ENCODE peak calls at places on chromosomes 4 and X, in eight cellular contexts. One of them, this sample, is unnamed.

GRCh38 chr4:68342139-68342538 is 7.8 kb downstream of the YTHDC1 start:
- DNase-seq in fibroblast of lung: peak; percentile 67
- DNase-seq in stimulated activated naive B cell treated with anti-CD40 and anti-IgM and Interleukin-4, amounts not matched to agents 10 μg/mL and 1 μg/mL and 100 μg/mL, for 72 hours: no peak
- DNase-seq in T follicular helper cell: no peak
- DNase-seq in choroid plexus epithelial cell: peak; percentile 90
- DNase-seq in activated CD4-positive, CD25-positive, alpha-beta regulatory T cell treated with anti-CD3 and anti-CD28 coated beads, Interleukin-2, amount 50 U/mL, for 72 hours: no peak
- DNase-seq in NB4: no peak
- DNase-seq in astrocyte of the hippocampus: peak; percentile 61
- DNase-seq in this sample: no peak

GRCh38 chr4:185086053-185086452 is 57.0 kb upstream of the SLC25A4 start:
- DNase-seq in fibroblast of lung: no peak
- DNase-seq in stimulated activated naive B cell treated with anti-CD40 and anti-IgM and Interleukin-4, amounts not matched to agents 10 μg/mL and 1 μg/mL and 100 μg/mL, for 72 hours: no peak
- DNase-seq in T follicular helper cell: no peak
- DNase-seq in choroid plexus epithelial cell: no peak
- DNase-seq in activated CD4-positive, CD25-positive, alpha-beta regulatory T cell treated with anti-CD3 and anti-CD28 coated beads, Interleukin-2, amount 50 U/mL, for 72 hours: no peak
- DNase-seq in NB4: peak; percentile 14
- DNase-seq in astrocyte of the hippocampus: no peak
- DNase-seq in this sample: no peak

GRCh38 chrX:154534526-154535322 is 11.9 kb downstream of the G6PD start:
- DNase-seq in fibroblast of lung: peak; percentile 70
- DNase-seq in stimulated activated naive B cell treated with anti-CD40 and anti-IgM and Interleukin-4, amounts not matched to agents 10 μg/mL and 1 μg/mL and 100 μg/mL, for 72 hours: peak; percentile 90
- DNase-seq in T follicular helper cell: peak; percentile 87
- DNase-seq in choroid plexus epithelial cell: peak; percentile 89
- DNase-seq in activated CD4-positive, CD25-positive, alpha-beta regulatory T cell treated with anti-CD3 and anti-CD28 coated beads, Interleukin-2, amount 50 U/mL, for 72 hours: peak; percentile 94
- DNase-seq in NB4: peak; percentile 92
- DNase-seq in astrocyte of the hippocampus: peak; percentile 90
- DNase-seq in this sample: peak; percentile 61

GRCh38 chr4:110589297-110589696 is 33.6 kb downstream of the PITX2 start:
- DNase-seq in fibroblast of lung: no peak
- DNase-seq in stimulated activated naive B cell treated with anti-CD40 and anti-IgM and Interleukin-4, amounts not matched to agents 10 μg/mL and 1 μg/mL and 100 μg/mL, for 72 hours: no peak
- DNase-seq in T follicular helper cell: no peak
- DNase-seq in choroid plexus epithelial cell: peak; percentile 36
- DNase-seq in activated CD4-positive, CD25-positive, alpha-beta regulatory T cell treated with anti-CD3 and anti-CD28 coated beads, Interleukin-2, amount 50 U/mL, for 72 hours: no peak
- DNase-seq in NB4: no peak
- DNase-seq in astrocyte of the hippocampus: no peak
- DNase-seq in this sample: peak; percentile 15

GRCh38 chr4:65825121-65825520 is 154.8 kb upstream of the EPHA5 start:
- DNase-seq in fibroblast of lung: peak; percentile 76
- DNase-seq in stimulated activated naive B cell treated with anti-CD40 and anti-IgM and Interleukin-4, amounts not matched to agents 10 μg/mL and 1 μg/mL and 100 μg/mL, for 72 hours: no peak
- DNase-seq in T follicular helper cell: no peak
- DNase-seq in choroid plexus epithelial cell: peak; percentile 13
- DNase-seq in activated CD4-positive, CD25-positive, alpha-beta regulatory T cell treated with anti-CD3 and anti-CD28 coated beads, Interleukin-2, amount 50 U/mL, for 72 hours: no peak
- DNase-seq in NB4: peak; percentile 1
- DNase-seq in astrocyte of the hippocampus: peak; percentile 4
- DNase-seq in this sample: peak; percentile 86

GRCh38 chrX:43866423-43866822 is 15.8 kb downstream of the MAOB start:
- DNase-seq in fibroblast of lung: no peak
- DNase-seq in stimulated activated naive B cell treated with anti-CD40 and anti-IgM and Interleukin-4, amounts not matched to agents 10 μg/mL and 1 μg/mL and 100 μg/mL, for 72 hours: no peak
- DNase-seq in T follicular helper cell: no peak
- DNase-seq in choroid plexus epithelial cell: no peak
- DNase-seq in activated CD4-positive, CD25-positive, alpha-beta regulatory T cell treated with anti-CD3 and anti-CD28 coated beads, Interleukin-2, amount 50 U/mL, for 72 hours: no peak
- DNase-seq in NB4: no peak
- DNase-seq in astrocyte of the hippocampus: no peak
- DNase-seq in this sample: no peak

GRCh38 chr4:148435654-148436406 is 6.4 kb downstream of the NR3C2 start:
- DNase-seq in fibroblast of lung: no peak
- DNase-seq in stimulated activated naive B cell treated with anti-CD40 and anti-IgM and Interleukin-4, amounts not matched to agents 10 μg/mL and 1 μg/mL and 100 μg/mL, for 72 hours: no peak
- DNase-seq in T follicular helper cell: no peak
- DNase-seq in choroid plexus epithelial cell: no peak
- DNase-seq in activated CD4-positive, CD25-positive, alpha-beta regulatory T cell treated with anti-CD3 and anti-CD28 coated beads, Interleukin-2, amount 50 U/mL, for 72 hours: no peak
- DNase-seq in NB4: no peak
- DNase-seq in astrocyte of the hippocampus: no peak
- DNase-seq in this sample: no peak

GRCh38 chr4:75886104-75886503 is 16.1 kb downstream of the PPEF2 start:
- DNase-seq in fibroblast of lung: no peak
- DNase-seq in stimulated activated naive B cell treated with anti-CD40 and anti-IgM and Interleukin-4, amounts not matched to agents 10 μg/mL and 1 μg/mL and 100 μg/mL, for 72 hours: no peak
- DNase-seq in T follicular helper cell: no peak
- DNase-seq in choroid plexus epithelial cell: no peak
- DNase-seq in activated CD4-positive, CD25-positive, alpha-beta regulatory T cell treated with anti-CD3 and anti-CD28 coated beads, Interleukin-2, amount 50 U/mL, for 72 hours: no peak
- DNase-seq in NB4: no peak
- DNase-seq in astrocyte of the hippocampus: no peak
- DNase-seq in this sample: no peak

GRCh38 chrX:19624754-19625153 is 109.4 kb upstream of the MAP3K15 start:
- DNase-seq in fibroblast of lung: peak; percentile 11
- DNase-seq in stimulated activated naive B cell treated with anti-CD40 and anti-IgM and Interleukin-4, amounts not matched to agents 10 μg/mL and 1 μg/mL and 100 μg/mL, for 72 hours: no peak
- DNase-seq in T follicular helper cell: no peak
- DNase-seq in choroid plexus epithelial cell: no peak
- DNase-seq in activated CD4-positive, CD25-positive, alpha-beta regulatory T cell treated with anti-CD3 and anti-CD28 coated beads, Interleukin-2, amount 50 U/mL, for 72 hours: no peak
- DNase-seq in NB4: no peak
- DNase-seq in astrocyte of the hippocampus: no peak
- DNase-seq in this sample: peak; percentile 1

GRCh38 chrX:39915596-39915995 is 182.2 kb downstream of the BCOR start:
- DNase-seq in fibroblast of lung: no peak
- DNase-seq in stimulated activated naive B cell treated with anti-CD40 and anti-IgM and Interleukin-4, amounts not matched to agents 10 μg/mL and 1 μg/mL and 100 μg/mL, for 72 hours: no peak
- DNase-seq in T follicular helper cell: no peak
- DNase-seq in choroid plexus epithelial cell: no peak
- DNase-seq in activated CD4-positive, CD25-positive, alpha-beta regulatory T cell treated with anti-CD3 and anti-CD28 coated beads, Interleukin-2, amount 50 U/mL, for 72 hours: no peak
- DNase-seq in NB4: no peak
- DNase-seq in astrocyte of the hippocampus: no peak
- DNase-seq in this sample: no peak

GRCh38 chr4:112141366-112142138 is 3.7 kb upstream of the FAM241A start:
- DNase-seq in fibroblast of lung: no peak
- DNase-seq in stimulated activated naive B cell treated with anti-CD40 and anti-IgM and Interleukin-4, amounts not matched to agents 10 μg/mL and 1 μg/mL and 100 μg/mL, for 72 hours: no peak
- DNase-seq in T follicular helper cell: no peak
- DNase-seq in choroid plexus epithelial cell: no peak
- DNase-seq in activated CD4-positive, CD25-positive, alpha-beta regulatory T cell treated with anti-CD3 and anti-CD28 coated beads, Interleukin-2, amount 50 U/mL, for 72 hours: no peak
- DNase-seq in NB4: no peak
- DNase-seq in astrocyte of the hippocampus: no peak
- DNase-seq in this sample: no peak

GRCh38 chr4:84778041-84778440 is 188.4 kb downstream of the WDFY3 start:
- DNase-seq in fibroblast of lung: no peak
- DNase-seq in stimulated activated naive B cell treated with anti-CD40 and anti-IgM and Interleukin-4, amounts not matched to agents 10 μg/mL and 1 μg/mL and 100 μg/mL, for 72 hours: no peak
- DNase-seq in T follicular helper cell: no peak
- DNase-seq in choroid plexus epithelial cell: no peak
- DNase-seq in activated CD4-positive, CD25-positive, alpha-beta regulatory T cell treated with anti-CD3 and anti-CD28 coated beads, Interleukin-2, amount 50 U/mL, for 72 hours: no peak
- DNase-seq in NB4: no peak
- DNase-seq in astrocyte of the hippocampus: no peak
- DNase-seq in this sample: no peak

GRCh38 chr4:112102875-112103370 is 42.3 kb upstream of the FAM241A start:
- DNase-seq in fibroblast of lung: no peak
- DNase-seq in stimulated activated naive B cell treated with anti-CD40 and anti-IgM and Interleukin-4, amounts not matched to agents 10 μg/mL and 1 μg/mL and 100 μg/mL, for 72 hours: no peak
- DNase-seq in T follicular helper cell: no peak
- DNase-seq in choroid plexus epithelial cell: no peak
- DNase-seq in activated CD4-positive, CD25-positive, alpha-beta regulatory T cell treated with anti-CD3 and anti-CD28 coated beads, Interleukin-2, amount 50 U/mL, for 72 hours: no peak
- DNase-seq in NB4: no peak
- DNase-seq in astrocyte of the hippocampus: no peak
- DNase-seq in this sample: no peak

GRCh38 chr4:108384544-108384943 is 215.8 kb upstream of the LEF1 start:
- DNase-seq in fibroblast of lung: no peak
- DNase-seq in stimulated activated naive B cell treated with anti-CD40 and anti-IgM and Interleukin-4, amounts not matched to agents 10 μg/mL and 1 μg/mL and 100 μg/mL, for 72 hours: no peak
- DNase-seq in T follicular helper cell: no peak
- DNase-seq in choroid plexus epithelial cell: no peak
- DNase-seq in activated CD4-positive, CD25-positive, alpha-beta regulatory T cell treated with anti-CD3 and anti-CD28 coated beads, Interleukin-2, amount 50 U/mL, for 72 hours: no peak
- DNase-seq in NB4: no peak
- DNase-seq in astrocyte of the hippocampus: no peak
- DNase-seq in this sample: no peak

GRCh38 chrX:80573275-80573674 is 153.0 kb downstream of the TENT5D start:
- DNase-seq in fibroblast of lung: no peak
- DNase-seq in stimulated activated naive B cell treated with anti-CD40 and anti-IgM and Interleukin-4, amounts not matched to agents 10 μg/mL and 1 μg/mL and 100 μg/mL, for 72 hours: no peak
- DNase-seq in T follicular helper cell: no peak
- DNase-seq in choroid plexus epithelial cell: no peak
- DNase-seq in activated CD4-positive, CD25-positive, alpha-beta regulatory T cell treated with anti-CD3 and anti-CD28 coated beads, Interleukin-2, amount 50 U/mL, for 72 hours: no peak
- DNase-seq in NB4: no peak
- DNase-seq in astrocyte of the hippocampus: no peak
- DNase-seq in this sample: no peak

GRCh38 chr4:72377491-72378194 is 191.4 kb downstream of the ADAMTS3 start:
- DNase-seq in fibroblast of lung: peak; percentile 75
- DNase-seq in stimulated activated naive B cell treated with anti-CD40 and anti-IgM and Interleukin-4, amounts not matched to agents 10 μg/mL and 1 μg/mL and 100 μg/mL, for 72 hours: no peak
- DNase-seq in T follicular helper cell: no peak
- DNase-seq in choroid plexus epithelial cell: peak; percentile 36
- DNase-seq in activated CD4-positive, CD25-positive, alpha-beta regulatory T cell treated with anti-CD3 and anti-CD28 coated beads, Interleukin-2, amount 50 U/mL, for 72 hours: no peak
- DNase-seq in NB4: no peak
- DNase-seq in astrocyte of the hippocampus: peak; percentile 30
- DNase-seq in this sample: no peak

GRCh38 chr4:86307432-86307831 is 52.4 kb downstream of the MAPK10 start:
- DNase-seq in fibroblast of lung: peak; percentile 36
- DNase-seq in stimulated activated naive B cell treated with anti-CD40 and anti-IgM and Interleukin-4, amounts not matched to agents 10 μg/mL and 1 μg/mL and 100 μg/mL, for 72 hours: no peak
- DNase-seq in T follicular helper cell: no peak
- DNase-seq in choroid plexus epithelial cell: peak; percentile 31
- DNase-seq in activated CD4-positive, CD25-positive, alpha-beta regulatory T cell treated with anti-CD3 and anti-CD28 coated beads, Interleukin-2, amount 50 U/mL, for 72 hours: no peak
- DNase-seq in NB4: no peak
- DNase-seq in astrocyte of the hippocampus: peak; percentile 26
- DNase-seq in this sample: peak; percentile 1